ENCODE peak calls at places on chromosomes 2 and 18, in six cellular contexts. One of them, this sample, is unnamed.

GRCh38 chr2:137220438-137220998 is 455.2 kb downstream of the THSD7B start:
- DNase-seq in ovary: no peak
- DNase-seq in breast epithelium: no peak
- DNase-seq in brain microvascular endothelial cell: peak
- DNase-seq in fibroblast of lung: peak
- DNase-seq in suprapubic skin: no peak
- DNase-seq in this sample: no peak

GRCh38 chr2:62654423-62654791 is 51.1 kb upstream of the EHBP1 start:
- DNase-seq in fibroblast of lung: no peak
- DNase-seq in suprapubic skin: no peak
- DNase-seq in ovary: no peak
- DNase-seq in breast epithelium: no peak
- DNase-seq in brain microvascular endothelial cell: no peak
- DNase-seq in this sample: no peak

GRCh38 chr2:178478102-178478441 is 328 bp downstream of the FKBP7 start:
- DNase-seq in ovary: peak
- DNase-seq in fibroblast of lung: peak
- DNase-seq in brain microvascular endothelial cell: no peak
- DNase-seq in breast epithelium: no peak
- DNase-seq in suprapubic skin: no peak
- DNase-seq in this sample: peak

GRCh38 chr2:126665483-126665882 is 9.5 kb downstream of the GYPC start:
- DNase-seq in breast epithelium: no peak
- DNase-seq in brain microvascular endothelial cell: no peak
- DNase-seq in fibroblast of lung: no peak
- DNase-seq in ovary: no peak
- DNase-seq in suprapubic skin: no peak
- DNase-seq in this sample: no peak

GRCh38 chr2:42953216-42953615 is 160.8 kb upstream of the HAAO start:
- DNase-seq in breast epithelium: no peak
- DNase-seq in suprapubic skin: no peak
- DNase-seq in fibroblast of lung: no peak
- DNase-seq in brain microvascular endothelial cell: no peak
- DNase-seq in ovary: no peak
- DNase-seq in this sample: no peak

GRCh38 chr2:25204190-25204838 is 35.9 kb upstream of the POMC start:
- DNase-seq in brain microvascular endothelial cell: no peak
- DNase-seq in fibroblast of lung: no peak
- DNase-seq in breast epithelium: no peak
- DNase-seq in ovary: no peak
- DNase-seq in suprapubic skin: no peak
- DNase-seq in this sample: no peak

GRCh38 chr18:78517328-78517727 is 462.3 kb upstream of the SALL3 start:
- DNase-seq in ovary: no peak
- DNase-seq in breast epithelium: no peak
- DNase-seq in brain microvascular endothelial cell: no peak
- DNase-seq in suprapubic skin: no peak
- DNase-seq in fibroblast of lung: no peak
- DNase-seq in this sample: no peak

GRCh38 chr2:75303227-75303626 is 103.9 kb upstream of the TACR1 start:
- DNase-seq in fibroblast of lung: no peak
- DNase-seq in suprapubic skin: no peak
- DNase-seq in ovary: no peak
- DNase-seq in brain microvascular endothelial cell: no peak
- DNase-seq in breast epithelium: no peak
- DNase-seq in this sample: no peak

GRCh38 chr2:152335851-152336102 is 803 bp downstream of the FMNL2 start:
- DNase-seq in breast epithelium: no peak
- DNase-seq in suprapubic skin: no peak
- DNase-seq in ovary: no peak
- DNase-seq in fibroblast of lung: no peak
- DNase-seq in brain microvascular endothelial cell: no peak
- DNase-seq in this sample: no peak

GRCh38 chr2:6788614-6789013 is 77.1 kb downstream of the CMPK2 start:
- DNase-seq in breast epithelium: no peak
- DNase-seq in ovary: no peak
- DNase-seq in suprapubic skin: no peak
- DNase-seq in fibroblast of lung: no peak
- DNase-seq in brain microvascular endothelial cell: no peak
- DNase-seq in this sample: no peak

GRCh38 chr2:136212426-136213378 is 94.8 kb upstream of the CXCR4 start:
- DNase-seq in suprapubic skin: no peak
- DNase-seq in fibroblast of lung: no peak
- DNase-seq in ovary: no peak
- DNase-seq in breast epithelium: no peak
- DNase-seq in brain microvascular endothelial cell: no peak
- DNase-seq in this sample: no peak

GRCh38 chr2:12196495-12196894 is 450.1 kb downstream of the LPIN1 start:
- DNase-seq in suprapubic skin: no peak
- DNase-seq in fibroblast of lung: peak
- DNase-seq in brain microvascular endothelial cell: no peak
- DNase-seq in breast epithelium: no peak
- DNase-seq in ovary: no peak
- DNase-seq in this sample: no peak

GRCh38 chr2:219045937-219046550 is 4.7 kb upstream of the CFAP65 start:
- DNase-seq in fibroblast of lung: peak
- DNase-seq in brain microvascular endothelial cell: peak
- DNase-seq in suprapubic skin: no peak
- DNase-seq in breast epithelium: no peak
- DNase-seq in ovary: no peak
- DNase-seq in this sample: no peak

GRCh38 chr2:228318218-228318617 is 136.7 kb upstream of the SPHKAP start:
- DNase-seq in ovary: no peak
- DNase-seq in brain microvascular endothelial cell: no peak
- DNase-seq in fibroblast of lung: peak
- DNase-seq in suprapubic skin: no peak
- DNase-seq in breast epithelium: no peak
- DNase-seq in this sample: no peak

GRCh38 chr2:240604291-240604938 is 17.9 kb downstream of the CAPN10 start:
- DNase-seq in fibroblast of lung: peak
- DNase-seq in suprapubic skin: peak
- DNase-seq in ovary: peak
- DNase-seq in breast epithelium: no peak
- DNase-seq in brain microvascular endothelial cell: peak
- DNase-seq in this sample: peak

GRCh38 chr2:68196120-68196716 is 38.5 kb downstream of the PNO1 start:
- DNase-seq in ovary: no peak
- DNase-seq in suprapubic skin: no peak
- DNase-seq in fibroblast of lung: peak
- DNase-seq in breast epithelium: no peak
- DNase-seq in brain microvascular endothelial cell: peak
- DNase-seq in this sample: peak

GRCh38 chr2:42100696-42101585 is 53.1 kb downstream of the PKDCC start:
- DNase-seq in breast epithelium: peak
- DNase-seq in ovary: peak
- DNase-seq in brain microvascular endothelial cell: peak
- DNase-seq in fibroblast of lung: peak
- DNase-seq in suprapubic skin: no peak
- DNase-seq in this sample: peak

GRCh38 chr18:23102498-23103260 is 32.6 kb upstream of the CABLES1 start:
- DNase-seq in fibroblast of lung: no peak
- DNase-seq in breast epithelium: no peak
- DNase-seq in suprapubic skin: no peak
- DNase-seq in ovary: no peak
- DNase-seq in brain microvascular endothelial cell: no peak
- DNase-seq in this sample: no peak

GRCh38 chr18:77081387-77081773 is 51.2 kb downstream of the MBP start:
- DNase-seq in ovary: no peak
- DNase-seq in breast epithelium: no peak
- DNase-seq in suprapubic skin: no peak
- DNase-seq in brain microvascular endothelial cell: no peak
- DNase-seq in fibroblast of lung: peak
- DNase-seq in this sample: no peak

GRCh38 chr2:29549069-29549380 is 372.4 kb downstream of the ALK start:
- DNase-seq in brain microvascular endothelial cell: no peak
- DNase-seq in breast epithelium: no peak
- DNase-seq in ovary: no peak
- DNase-seq in fibroblast of lung: no peak
- DNase-seq in suprapubic skin: no peak
- DNase-seq in this sample: no peak

GRCh38 chr2:205563646-205564045 is 118.7 kb upstream of the NRP2 start:
- DNase-seq in suprapubic skin: no peak
- DNase-seq in brain microvascular endothelial cell: no peak
- DNase-seq in breast epithelium: no peak
- DNase-seq in fibroblast of lung: peak
- DNase-seq in ovary: no peak
- DNase-seq in this sample: no peak

GRCh38 chr2:122663737-122664136 is 908.3 kb downstream of the TSN start:
- DNase-seq in ovary: no peak
- DNase-seq in breast epithelium: no peak
- DNase-seq in fibroblast of lung: no peak
- DNase-seq in brain microvascular endothelial cell: no peak
- DNase-seq in suprapubic skin: no peak
- DNase-seq in this sample: no peak

GRCh38 chr18:77054288-77054605 is 78.3 kb downstream of the MBP start:
- DNase-seq in ovary: no peak
- DNase-seq in breast epithelium: no peak
- DNase-seq in brain microvascular endothelial cell: no peak
- DNase-seq in fibroblast of lung: no peak
- DNase-seq in suprapubic skin: no peak
- DNase-seq in this sample: no peak

GRCh38 chr18:27298215-27298804 is 113.2 kb upstream of the CHST9 start:
- DNase-seq in brain microvascular endothelial cell: no peak
- DNase-seq in breast epithelium: no peak
- DNase-seq in fibroblast of lung: no peak
- DNase-seq in suprapubic skin: no peak
- DNase-seq in ovary: no peak
- DNase-seq in this sample: no peak
- TF ChIP-seq CTCF in brain microvascular endothelial cell: peak
- TF ChIP-seq CTCF in breast epithelium: peak
- TF ChIP-seq CTCF in fibroblast of lung: no peak
- TF ChIP-seq CTCF in suprapubic skin: no peak
- TF ChIP-seq CTCF in ovary: no peak
- TF ChIP-seq CTCF in this sample: no peak

GRCh38 chr2:233083782-233084181 is 23.6 kb downstream of the INPP5D start:
- DNase-seq in brain microvascular endothelial cell: no peak
- DNase-seq in breast epithelium: no peak
- DNase-seq in fibroblast of lung: no peak
- DNase-seq in suprapubic skin: no peak
- DNase-seq in ovary: no peak
- DNase-seq in this sample: no peak

GRCh38 chr2:233085839-233086150 is 25.7 kb downstream of the INPP5D start:
- DNase-seq in suprapubic skin: no peak
- DNase-seq in fibroblast of lung: no peak
- DNase-seq in breast epithelium: no peak
- DNase-seq in ovary: no peak
- DNase-seq in brain microvascular endothelial cell: no peak
- DNase-seq in this sample: no peak

GRCh38 chr2:233082934-233083755 is 23.0 kb downstream of the INPP5D start:
- DNase-seq in ovary: no peak
- DNase-seq in brain microvascular endothelial cell: no peak
- DNase-seq in fibroblast of lung: no peak
- DNase-seq in suprapubic skin: no peak
- DNase-seq in breast epithelium: no peak
- DNase-seq in this sample: peak

GRCh38 chr2:233084488-233084887 is 24.3 kb downstream of the INPP5D start:
- DNase-seq in suprapubic skin: no peak
- DNase-seq in brain microvascular endothelial cell: no peak
- DNase-seq in ovary: no peak
- DNase-seq in fibroblast of lung: no peak
- DNase-seq in breast epithelium: peak
- DNase-seq in this sample: peak

DNA sequence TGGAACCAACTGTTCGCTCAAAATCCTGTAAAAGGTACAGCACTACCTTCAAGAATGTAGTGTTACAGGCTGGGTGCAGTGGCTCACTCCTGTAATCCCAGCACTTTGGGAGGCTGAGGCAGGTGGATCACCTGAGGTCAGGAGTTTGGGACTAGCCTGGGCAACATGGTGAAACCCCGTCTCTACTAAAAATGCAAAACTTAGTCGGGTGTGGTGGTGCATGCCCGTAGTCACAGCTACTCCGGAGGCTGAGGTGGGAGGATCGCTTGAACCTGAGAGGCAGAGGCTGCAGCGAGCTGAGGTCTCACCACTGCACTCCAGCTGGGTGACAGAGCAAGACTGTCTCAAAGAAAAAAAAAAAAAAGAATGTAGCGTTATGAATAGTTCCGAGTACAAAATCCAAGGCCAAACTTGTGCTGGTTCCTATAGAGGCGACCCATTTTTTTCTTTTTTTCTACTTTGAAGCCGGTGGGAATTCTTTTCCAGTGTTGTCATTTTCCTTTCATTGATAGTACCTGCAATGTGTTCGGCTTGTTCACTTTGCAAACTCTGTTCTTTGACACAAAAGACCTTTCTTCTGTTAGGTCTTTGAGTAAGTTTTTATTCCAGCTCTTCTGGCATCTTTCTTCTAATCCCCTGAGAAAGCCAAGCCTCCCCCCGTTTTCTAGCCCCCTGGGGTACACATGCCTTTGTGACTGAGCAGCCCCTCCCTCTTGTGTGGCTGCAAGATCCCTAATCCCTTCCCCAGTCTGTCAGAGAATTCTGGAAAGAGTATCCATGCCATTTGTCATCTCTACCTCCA is 25.1 kb downstream of the INPP5D start:
- DNase-seq in suprapubic skin: no peak
- DNase-seq in breast epithelium: no peak
- DNase-seq in ovary: no peak
- DNase-seq in brain microvascular endothelial cell: no peak
- DNase-seq in fibroblast of lung: no peak
- DNase-seq in this sample: peak
- H3K27ac ChIP-seq in suprapubic skin: peak
- H3K27ac ChIP-seq in breast epithelium: no peak
- H3K27ac ChIP-seq in ovary: no peak
- H3K27ac ChIP-seq in brain microvascular endothelial cell: no peak
- H3K27ac ChIP-seq in fibroblast of lung: no peak
- H3K27ac ChIP-seq in this sample: peak

DNA sequence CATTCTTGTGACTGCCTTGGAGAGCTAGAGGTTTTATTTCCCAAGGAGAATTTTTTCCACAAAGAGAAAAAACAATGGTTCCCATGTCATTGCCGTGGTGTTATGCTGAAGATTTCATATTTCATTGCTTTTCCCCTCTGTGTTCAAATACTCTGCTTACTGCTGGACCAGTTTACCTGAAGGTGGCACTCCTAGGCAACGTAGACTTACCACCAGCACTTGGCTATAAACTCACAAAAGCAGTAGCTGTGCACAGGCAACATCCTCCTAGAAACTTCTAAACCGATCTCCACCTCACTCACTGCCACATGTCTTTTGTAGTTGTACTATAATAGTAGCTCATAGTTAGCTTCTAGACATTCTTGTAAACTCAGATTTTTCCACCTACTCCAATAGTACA is 1319.7 kb upstream of the CRIM1 start:
- DNase-seq in brain microvascular endothelial cell: no peak
- DNase-seq in fibroblast of lung: no peak
- DNase-seq in breast epithelium: no peak
- DNase-seq in suprapubic skin: no peak
- DNase-seq in ovary: no peak
- DNase-seq in this sample: no peak
- TF ChIP-seq CTCF in brain microvascular endothelial cell: no peak
- TF ChIP-seq CTCF in fibroblast of lung: no peak
- TF ChIP-seq CTCF in breast epithelium: no peak
- TF ChIP-seq CTCF in suprapubic skin: no peak
- TF ChIP-seq CTCF in ovary: no peak
- TF ChIP-seq CTCF in this sample: no peak

DNA sequence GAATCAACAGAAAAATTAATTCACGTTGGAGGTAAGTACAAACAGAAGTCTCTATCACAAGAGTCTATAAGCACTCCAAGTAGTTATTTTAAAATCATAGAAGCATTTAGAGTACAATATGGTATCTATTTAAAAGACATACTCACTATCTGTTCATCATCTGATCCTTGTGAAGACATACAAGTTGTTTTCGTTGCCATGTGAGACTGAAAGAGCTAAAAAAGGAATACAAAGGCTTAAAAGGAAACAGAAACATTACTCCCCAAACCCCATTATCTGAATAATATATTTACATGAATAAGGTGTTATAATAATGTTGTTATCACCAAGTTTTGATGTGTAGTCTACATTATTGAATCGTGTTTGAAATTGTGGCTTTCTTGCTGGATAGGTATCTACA is 20.9 kb downstream of the SEPTIN10 start:
- DNase-seq in suprapubic skin: no peak
- DNase-seq in breast epithelium: no peak
- DNase-seq in ovary: no peak
- DNase-seq in fibroblast of lung: no peak
- DNase-seq in brain microvascular endothelial cell: no peak
- DNase-seq in this sample: no peak
- H3K27ac ChIP-seq in suprapubic skin: no peak
- H3K27ac ChIP-seq in breast epithelium: no peak
- H3K27ac ChIP-seq in ovary: no peak
- H3K27ac ChIP-seq in fibroblast of lung: no peak
- H3K27ac ChIP-seq in brain microvascular endothelial cell: no peak
- H3K27ac ChIP-seq in this sample: no peak

This sample was measured in sigmoid colon.